ENCODE peak calls at places on chromosomes 11 and 22, in four cellular contexts. One of them, this sample, is unnamed.

GRCh38 chr11:68666854-68667253 is 17.5 kb upstream of the GAL start:
- DNase-seq in ovary: no peak
- DNase-seq in tibial nerve: no peak
- DNase-seq in left lung: no peak
- DNase-seq in this sample: no peak

GRCh38 chr11:16126361-16126760 is 230.0 kb downstream of the SOX6 start:
- DNase-seq in ovary: no peak
- DNase-seq in tibial nerve: no peak
- DNase-seq in left lung: no peak
- DNase-seq in this sample: no peak

GRCh38 chr11:104146421-104146820 is 17.5 kb downstream of the PDGFD start:
- DNase-seq in ovary: no peak
- DNase-seq in left lung: no peak
- DNase-seq in tibial nerve: no peak
- DNase-seq in this sample: no peak

GRCh38 chr11:68582416-68583046 is 101.8 kb upstream of the GAL start:
- DNase-seq in left lung: no peak
- DNase-seq in tibial nerve: no peak
- DNase-seq in ovary: no peak
- DNase-seq in this sample: no peak

GRCh38 chr22:49235463-49236300 is 592.0 kb downstream of the BRD1 start:
- DNase-seq in left lung: no peak
- DNase-seq in ovary: no peak
- DNase-seq in tibial nerve: no peak
- DNase-seq in this sample: peak; percentile 47

GRCh38 chr11:61507962-61508824 is at the start of gene LRRC10B:
- DNase-seq in left lung: no peak
- DNase-seq in tibial nerve: no peak
- DNase-seq in ovary: no peak
- DNase-seq in this sample: no peak

GRCh38 chr11:128476729-128477128 is 110.6 kb downstream of the ETS1 start:
- DNase-seq in ovary: no peak
- DNase-seq in tibial nerve: no peak
- DNase-seq in left lung: no peak
- DNase-seq in this sample: no peak

GRCh38 chr11:11661356-11662040 is 39.7 kb upstream of the GALNT18 start:
- DNase-seq in ovary: no peak
- DNase-seq in left lung: no peak
- DNase-seq in tibial nerve: no peak
- DNase-seq in this sample: no peak

GRCh38 chr11:85752890-85753581 is 57.9 kb downstream of the SYTL2 start:
- DNase-seq in ovary: no peak
- DNase-seq in left lung: no peak
- DNase-seq in tibial nerve: peak; percentile 20
- DNase-seq in this sample: no peak

GRCh38 chr22:46854125-46854870 is 91.8 kb downstream of the TBC1D22A start:
- DNase-seq in tibial nerve: peak; percentile 56
- DNase-seq in left lung: no peak
- DNase-seq in ovary: no peak
- DNase-seq in this sample: peak; percentile 63

GRCh38 chr11:105132716-105133511 is 6.7 kb downstream of the CARD18 start:
- DNase-seq in tibial nerve: no peak
- DNase-seq in ovary: no peak
- DNase-seq in left lung: no peak
- DNase-seq in this sample: no peak

GRCh38 chr11:77665240-77665965 is 27.8 kb upstream of the CLNS1A start:
- DNase-seq in tibial nerve: no peak
- DNase-seq in left lung: no peak
- DNase-seq in ovary: no peak
- DNase-seq in this sample: no peak

GRCh38 chr11:28296426-28296825 is 188.2 kb downstream of the METTL15 start:
- DNase-seq in left lung: no peak
- DNase-seq in ovary: no peak
- DNase-seq in tibial nerve: no peak
- DNase-seq in this sample: no peak

GRCh38 chr11:44590769-44591168 is 25.3 kb downstream of the CD82 start:
- DNase-seq in tibial nerve: no peak
- DNase-seq in left lung: no peak
- DNase-seq in ovary: no peak
- DNase-seq in this sample: no peak

GRCh38 chr11:60970369-60970774 is 1.1 kb upstream of the CD6 start:
- DNase-seq in ovary: no peak
- DNase-seq in tibial nerve: peak; percentile 41
- DNase-seq in left lung: peak; percentile 91
- DNase-seq in this sample: no peak

GRCh38 chr22:25120093-25120561 is 79.5 kb upstream of the CRYBB3 start:
- DNase-seq in left lung: no peak
- DNase-seq in tibial nerve: no peak
- DNase-seq in ovary: no peak
- DNase-seq in this sample: no peak

GRCh38 chr11:133115099-133115498 is 417.2 kb downstream of the OPCML start:
- DNase-seq in tibial nerve: no peak
- DNase-seq in ovary: no peak
- DNase-seq in left lung: no peak
- DNase-seq in this sample: no peak

GRCh38 chr11:106076421-106076922 is 675 bp downstream of the KBTBD3 start:
- DNase-seq in ovary: no peak
- DNase-seq in tibial nerve: peak; percentile 9
- DNase-seq in left lung: no peak
- DNase-seq in this sample: peak; percentile 49

GRCh38 chr11:78646564-78647185 is 72.0 kb upstream of the NARS2 start:
- DNase-seq in tibial nerve: peak; percentile 52
- DNase-seq in ovary: no peak
- DNase-seq in left lung: no peak
- DNase-seq in this sample: no peak

GRCh38 chr22:35634981-35635540 is 13.2 kb upstream of the APOL6 start:
- DNase-seq in left lung: no peak
- DNase-seq in ovary: no peak
- DNase-seq in tibial nerve: no peak
- DNase-seq in this sample: peak; percentile 1

GRCh38 chr22:38843716-38844660 is at the start of gene NPTXR:
- DNase-seq in ovary: peak; percentile 60
- DNase-seq in left lung: peak; percentile 84
- DNase-seq in tibial nerve: no peak
- DNase-seq in this sample: peak; percentile 83

GRCh38 chr11:91866642-91867041 is 358.0 kb upstream of the FAT3 start:
- DNase-seq in ovary: no peak
- DNase-seq in tibial nerve: no peak
- DNase-seq in left lung: no peak
- DNase-seq in this sample: no peak

GRCh38 chr22:42820075-42820763 is 36.9 kb downstream of the ARFGAP3 start:
- DNase-seq in tibial nerve: no peak
- DNase-seq in ovary: no peak
- DNase-seq in left lung: no peak
- DNase-seq in this sample: no peak

GRCh38 chr11:61757213-61757862 is 4.9 kb downstream of the MYRF start:
- DNase-seq in left lung: no peak
- DNase-seq in tibial nerve: no peak
- DNase-seq in ovary: no peak
- DNase-seq in this sample: no peak

GRCh38 chr11:19072464-19072863 is 11.9 kb upstream of the MRGPRX2 start:
- DNase-seq in tibial nerve: no peak
- DNase-seq in ovary: no peak
- DNase-seq in left lung: no peak
- DNase-seq in this sample: no peak

GRCh38 chr22:42633013-42633412 is 7.4 kb downstream of the ATP5MGL start:
- DNase-seq in left lung: no peak
- DNase-seq in tibial nerve: no peak
- DNase-seq in ovary: no peak
- DNase-seq in this sample: no peak

GRCh38 chr11:113481672-113482071 is 6.5 kb upstream of the DRD2 start:
- DNase-seq in left lung: no peak
- DNase-seq in tibial nerve: no peak
- DNase-seq in ovary: no peak
- DNase-seq in this sample: no peak

GRCh38 chr11:87258171-87258833 is 220.6 kb downstream of the TMEM135 start:
- DNase-seq in ovary: no peak
- DNase-seq in tibial nerve: no peak
- DNase-seq in left lung: no peak
- DNase-seq in this sample: no peak

GRCh38 chr11:3902441-3902840 is 47.0 kb downstream of the STIM1 start:
- DNase-seq in tibial nerve: no peak
- DNase-seq in left lung: peak; percentile 59
- DNase-seq in ovary: no peak
- DNase-seq in this sample: no peak

GRCh38 chr11:26088391-26088790 is 243.5 kb upstream of the ANO3 start:
- DNase-seq in ovary: no peak
- DNase-seq in tibial nerve: no peak
- DNase-seq in left lung: no peak
- DNase-seq in this sample: no peak

GRCh38 chr11:846496-847098 is 3.9 kb downstream of the TSPAN4 start:
- DNase-seq in tibial nerve: no peak
- DNase-seq in left lung: no peak
- DNase-seq in ovary: no peak
- DNase-seq in this sample: no peak

GRCh38 chr11:86799680-86800075 is 664 bp upstream of the PRSS23 start:
- DNase-seq in left lung: no peak
- DNase-seq in tibial nerve: no peak
- DNase-seq in ovary: peak; percentile 24
- DNase-seq in this sample: peak; percentile 70

GRCh38 chr11:134564472-134565200 is 152.6 kb upstream of the B3GAT1 start:
- DNase-seq in left lung: no peak
- DNase-seq in tibial nerve: no peak
- DNase-seq in ovary: no peak
- DNase-seq in this sample: no peak

GRCh38 chr11:104771782-104772181 is 126.5 kb downstream of the CASP12 start:
- DNase-seq in tibial nerve: no peak
- DNase-seq in left lung: no peak
- DNase-seq in ovary: no peak
- DNase-seq in this sample: no peak

GRCh38 chr11:79321282-79321681 is 119.5 kb downstream of the TENM4 start:
- DNase-seq in tibial nerve: no peak
- DNase-seq in ovary: no peak
- DNase-seq in left lung: no peak
- DNase-seq in this sample: no peak

DNA sequence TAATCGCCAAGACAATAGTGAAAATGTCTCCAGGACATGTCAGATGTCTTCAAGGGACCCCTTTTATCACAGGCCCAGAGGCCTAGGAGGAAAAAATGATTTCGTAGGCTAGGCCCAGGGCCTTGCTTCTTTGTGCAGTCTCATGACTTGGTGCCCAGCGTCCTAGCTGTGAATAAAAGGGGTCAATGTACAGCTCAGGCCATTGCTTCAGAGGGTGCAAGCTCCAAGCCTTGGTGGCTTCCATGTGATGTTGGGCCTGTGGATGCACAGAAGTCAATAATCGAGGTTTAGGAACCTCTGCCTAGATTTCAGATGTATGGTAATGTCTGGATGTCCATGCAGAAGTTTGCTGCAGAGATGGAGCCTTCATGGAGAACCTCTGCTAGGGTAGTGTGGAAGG is 20.7 kb upstream of the MTMR2 start:
- DNase-seq in ovary: no peak
- DNase-seq in left lung: no peak
- DNase-seq in tibial nerve: no peak
- DNase-seq in this sample: no peak
- H3K9me3 ChIP-seq in ovary: no peaks in the 10 kb centered on the region
- H3K9me3 ChIP-seq in left lung: peaks cover 15% of the 10 kb centered on the region
- H3K9me3 ChIP-seq in tibial nerve: no peaks in the 10 kb centered on the region
- H3K9me3 ChIP-seq in this sample: no peaks in the 10 kb centered on the region

DNA sequence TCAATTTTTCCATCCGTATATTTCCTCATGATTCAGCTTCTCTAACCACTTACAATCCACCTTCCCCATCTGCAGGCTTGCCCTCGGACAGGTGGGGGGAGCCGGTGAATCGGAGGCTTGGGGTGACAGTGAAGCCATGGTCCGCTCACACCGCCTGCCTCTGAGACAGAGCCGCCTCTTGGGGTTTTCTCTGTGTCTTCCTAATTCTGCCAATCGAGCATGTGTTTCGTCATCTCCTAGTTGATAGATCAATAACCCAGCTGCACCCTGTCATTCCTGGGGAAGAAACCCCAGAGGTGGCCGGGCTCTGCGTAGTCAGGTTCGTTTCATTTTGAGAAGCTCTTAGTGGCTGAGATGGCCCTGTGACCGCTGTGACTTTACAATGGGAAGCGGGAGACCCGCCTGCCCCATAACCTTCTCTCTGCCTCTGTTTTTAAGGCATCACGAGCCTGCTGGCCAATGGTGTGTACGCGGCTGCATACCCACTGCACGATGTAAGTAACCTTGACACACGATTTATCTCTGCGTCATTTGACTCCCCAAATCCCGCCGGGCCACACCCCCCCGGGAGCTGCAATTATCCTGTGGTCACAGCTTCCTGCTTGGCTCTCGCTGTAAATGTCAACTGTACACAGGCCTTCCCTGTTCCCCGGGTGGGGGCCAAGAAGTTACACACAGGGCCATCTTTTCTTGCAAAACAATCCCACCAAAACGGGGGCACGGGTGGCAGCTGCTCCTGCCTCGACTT is 33.3 kb downstream of the ANO1 start:
- DNase-seq in tibial nerve: no peak
- DNase-seq in ovary: no peak
- DNase-seq in left lung: peak; percentile 54
- DNase-seq in this sample: no peak
- H3K4me3 ChIP-seq in tibial nerve: no peak overlapping the region
- H3K4me3 ChIP-seq in ovary: no peak overlapping the region
- H3K4me3 ChIP-seq in left lung: no peak overlapping the region
- H3K4me3 ChIP-seq in this sample: no peak overlapping the region

GRCh38 chr11:45609902-45610301 is 55.5 kb downstream of the CHST1 start:
- DNase-seq in left lung: no peak
- DNase-seq in tibial nerve: no peak
- DNase-seq in ovary: no peak
- DNase-seq in this sample: no peak

GRCh38 chr11:45603930-45604682 is 61.3 kb downstream of the CHST1 start:
- DNase-seq in left lung: no peak
- DNase-seq in tibial nerve: no peak
- DNase-seq in ovary: no peak
- DNase-seq in this sample: no peak

GRCh38 chr11:45609337-45609736 is 56.1 kb downstream of the CHST1 start:
- DNase-seq in tibial nerve: no peak
- DNase-seq in ovary: no peak
- DNase-seq in left lung: no peak
- DNase-seq in this sample: no peak

GRCh38 chr11:45607995-45608394 is 57.4 kb downstream of the CHST1 start:
- DNase-seq in tibial nerve: no peak
- DNase-seq in ovary: no peak
- DNase-seq in left lung: no peak
- DNase-seq in this sample: no peak

GRCh38 chr11:45606514-45607024 is 58.9 kb downstream of the CHST1 start:
- DNase-seq in left lung: no peak
- DNase-seq in tibial nerve: no peak
- DNase-seq in ovary: no peak
- DNase-seq in this sample: no peak
- TF ChIP-seq CTCF in left lung: no peak
- TF ChIP-seq CTCF in tibial nerve: no peak
- TF ChIP-seq CTCF in ovary: no peak
- TF ChIP-seq CTCF in this sample: no peak

DNA sequence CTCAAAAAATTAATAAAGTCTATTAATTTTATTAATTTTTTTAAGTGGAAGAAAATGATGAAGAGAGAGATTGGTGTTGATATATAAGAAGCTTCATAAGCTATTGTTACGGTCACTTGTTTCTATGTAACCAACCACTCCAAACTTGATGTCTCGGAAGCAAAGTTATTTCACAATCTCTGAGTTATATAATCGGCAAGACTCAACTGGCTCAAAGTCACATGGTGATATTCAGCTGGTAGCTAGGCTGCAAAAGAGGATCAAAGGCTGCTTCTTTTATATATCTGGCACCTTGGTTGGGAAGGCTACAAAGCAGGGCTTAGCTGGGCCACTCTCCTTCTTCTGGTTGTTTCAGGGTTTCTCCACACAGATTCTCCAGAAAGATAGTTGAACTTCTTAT is 245.1 kb upstream of the ARHGAP42 start:
- DNase-seq in ovary: no peak
- DNase-seq in tibial nerve: no peak
- DNase-seq in left lung: no peak
- DNase-seq in this sample: no peak
- H3K9me3 ChIP-seq in ovary: no peaks in the 10 kb centered on the region
- H3K9me3 ChIP-seq in tibial nerve: no peaks in the 10 kb centered on the region
- H3K9me3 ChIP-seq in left lung: no peaks in the 10 kb centered on the region
- H3K9me3 ChIP-seq in this sample: no peaks in the 10 kb centered on the region

This sample was measured in tibial artery.